ENCODE peak calls at places on chromosomes 3 and 15, in six cellular contexts. Y is stimulated activated naive CD8-positive, alpha-beta T cell treated with anti-CD3 and anti-CD28 coated beads, Interleukin-15, Interleukin-2, amounts not matched to agents 100 U/mL and 50 U/mL, for 24 hours; F is heart right ventricle; N is pancreas; X is psoas muscle; I is T-helper 17 cell. B is an unnamed sample.

GRCh38 chr3:177722386-177722785 is 525.1 kb upstream of the TBL1XR1 start:
- ATAC-seq in Y (no peak), F (no peak), N (no peak), X (no peak), I (no peak), B (no peak)

GRCh38 chr15:25694238-25694584 is 168.9 kb downstream of the ATP10A start:
- ATAC-seq in Y (no peak), F (no peak), N (no peak), X (peak), I (no peak), B (no peak)

GRCh38 chr15:67228286-67228685 is 26.2 kb downstream of the AAGAB start:
- ATAC-seq in Y (no peak), F (no peak), N (no peak), X (no peak), I (no peak), B (no peak)

GRCh38 chr3:168427830-168428471 is 332.2 kb upstream of the GOLIM4 start:
- ATAC-seq in Y (no peak), F (no peak), N (no peak), X (no peak), I (no peak), B (no peak)

GRCh38 chr15:68820205-68820588 is 498 bp downstream of the ANP32A start:
- ATAC-seq in Y (peak), F (no peak), N (no peak), X (no peak), I (peak), B (peak)

GRCh38 chr3:125957674-125958510 is 11.1 kb upstream of the ROPN1B start:
- ATAC-seq in Y (peak), F (peak), N (peak), X (peak), I (peak), B (no peak)

GRCh38 chr3:34258271-34259015 is 460.0 kb downstream of the PDCD6IP start:
- ATAC-seq in Y (no peak), F (no peak), N (no peak), X (no peak), I (no peak), B (no peak)

GRCh38 chr15:90217671-90218394 is 15.9 kb downstream of the CIB1 start:
- ATAC-seq in Y (no peak), F (no peak), N (no peak), X (no peak), I (no peak), B (no peak)

GRCh38 chr15:43241100-43241499 is 20.3 kb upstream of the EPB42 start:
- ATAC-seq in Y (no peak), F (peak), N (peak), X (peak), I (no peak), B (no peak)

B was measured in stimulated activated memory B cell treated with anti-CD40 and anti-IgM and Interleukin-4, amounts not matched to agents 10 μg/mL and 1 μg/mL and 100 μg/mL, for 72 hours.